ENCODE peak calls at places on chromosome 16, in seven cellular contexts. M, G, L, W, S, Z and B are unnamed samples.

GRCh38 chr16:9139965-9140364 is 48.5 kb downstream of the HAPSTR1 start:
- DNase-seq in Z (peak; percentile 25), M (peak; percentile 30), G (no peak), L (no peak), W (no peak), S (no peak), B (no peak)

GRCh38 chr16:81583893-81584705 is 139.5 kb downstream of the CMIP start:
- DNase-seq in M (peak; percentile 79), Z (no peak), G (peak; percentile 91), L (no peak), S (peak; percentile 64), W (no peak), B (peak; percentile 79)

GRCh38 chr16:82715833-82716232 is 89.1 kb downstream of the CDH13 start:
- DNase-seq in Z (no peak), S (no peak), W (no peak), L (no peak), G (no peak), M (peak; percentile 8), B (peak; percentile 64)

GRCh38 chr16:9966569-9967157 is 215.6 kb downstream of the GRIN2A start:
- DNase-seq in Z (peak; percentile 34), W (no peak), G (peak; percentile 18), L (no peak), S (no peak), M (peak; percentile 26), B (no peak)

GRCh38 chr16:11196286-11196828 is 59.6 kb downstream of the SOCS1 start:
- DNase-seq in S (no peak), W (no peak), M (no peak), L (no peak), Z (no peak), G (no peak), B (no peak)

GRCh38 chr16:11240636-11241473 is 15.1 kb downstream of the SOCS1 start:
- DNase-seq in L (no peak), G (no peak), W (no peak), M (no peak), S (no peak), Z (no peak), B (no peak)

GRCh38 chr16:81251871-81252270 is 13.4 kb downstream of the BCO1 start:
- DNase-seq in M (no peak), Z (peak; percentile 8), W (no peak), S (no peak), L (no peak), G (no peak), B (no peak)

GRCh38 chr16:56203052-56203451 is 11.8 kb downstream of the GNAO1 start:
- DNase-seq in Z (peak; percentile 19), W (peak; percentile 13), M (peak; percentile 12), L (no peak), G (peak; percentile 5), S (no peak), B (peak; percentile 79)

GRCh38 chr16:47986031-47986430 is 169.8 kb downstream of the ABCC12 start:
- DNase-seq in M (no peak), L (no peak), G (no peak), S (no peak), Z (no peak), W (no peak), B (no peak)

GRCh38 chr16:86554917-86555762 is at the start of gene MTHFSD:
- DNase-seq in S (peak; percentile 94), Z (peak; percentile 84), M (peak; percentile 85), L (peak; percentile 93), W (peak; percentile 78), G (peak; percentile 69), B (peak; percentile 100)

GRCh38 chr16:79053577-79053976 is 547.0 kb downstream of the MAF start:
- DNase-seq in M (no peak), G (no peak), S (no peak), Z (no peak), L (no peak), W (no peak), B (no peak)

GRCh38 chr16:58734459-58734787 is 307 bp upstream of the GOT2 start:
- DNase-seq in M (no peak), G (no peak), W (no peak), L (no peak), Z (no peak), S (no peak), B (no peak)
- H3K4me3 ChIP-seq in M (peak overlapping the region; percentile 94), G (peak overlapping the region; percentile 84), W (peak overlapping the region; percentile 96), L (peak overlapping the region; percentile 69), Z (peak overlapping the region; percentile 92), S (no peak overlapping the region), B (peak overlapping the region; percentile 99)

GRCh38 chr16:89167425-89167941 is 4.1 kb upstream of the CDH15 start:
- DNase-seq in W (peak; percentile 70), M (peak; percentile 41), Z (peak; percentile 27), G (peak; percentile 30), S (peak; percentile 86), L (peak; percentile 68), B (peak; percentile 55)

GRCh38 chr16:89170346-89171215 is 967 bp upstream of the CDH15 start:
- DNase-seq in S (peak; percentile 58), L (no peak), W (no peak), M (no peak), Z (no peak), G (peak; percentile 14), B (no peak)

GRCh38 chr16:89168381-89169189 is 3.0 kb upstream of the CDH15 start:
- DNase-seq in S (no peak), G (no peak), W (no peak), M (no peak), Z (no peak), L (no peak), B (no peak)

GRCh38 chr16:89171216-89172170 is at the start of gene CDH15:
- DNase-seq in Z (peak; percentile 82), G (peak; percentile 87), S (peak; percentile 97), M (peak; percentile 92), W (peak; percentile 92), L (peak; percentile 93), B (peak; percentile 84)

GRCh38 chr16:89169778-89170177 is 1.8 kb upstream of the CDH15 start:
- DNase-seq in L (no peak), W (no peak), G (no peak), M (no peak), Z (no peak), S (no peak), B (no peak)
- H3K27me3 ChIP-seq in L (no peaks in the 10 kb centered on the region), W (peaks cover 3% of the 10 kb centered on the region), G (peaks cover 5% of the 10 kb centered on the region), M (no peaks in the 10 kb centered on the region), Z (peaks cover 11% of the 10 kb centered on the region), S (peaks cover 16% of the 10 kb centered on the region), B (no peaks in the 10 kb centered on the region)

DNA sequence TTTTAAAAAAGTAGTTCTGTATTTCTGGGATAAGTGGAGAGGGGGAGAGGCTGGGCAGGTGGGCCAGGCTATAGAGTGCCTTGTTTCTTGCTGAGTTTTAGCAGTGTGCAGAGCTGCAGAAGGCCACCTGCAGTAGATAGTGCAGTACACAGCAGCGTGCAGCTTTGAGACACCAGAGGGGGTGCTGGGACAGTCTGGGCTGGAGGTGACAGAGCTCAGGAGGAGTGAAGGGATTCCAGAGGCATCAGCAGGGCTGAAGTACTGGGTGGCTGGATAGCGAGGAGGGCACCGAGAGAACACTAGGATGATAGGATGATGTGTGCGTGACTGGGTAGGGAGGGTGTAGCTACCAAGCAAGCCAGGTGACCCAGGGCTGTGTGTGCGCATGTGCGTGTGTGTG is 26.6 kb downstream of the LCMT1 start:
- DNase-seq in Z (no peak), S (no peak), L (no peak), M (no peak), G (no peak), W (no peak), B (no peak)
- H3K36me3 ChIP-seq in Z (peaks cover 23% of the 10 kb centered on the region), S (peaks cover 9% of the 10 kb centered on the region), L (peaks cover 63% of the 10 kb centered on the region), M (no peaks in the 10 kb centered on the region), G (peaks cover 12% of the 10 kb centered on the region), W (peaks cover 19% of the 10 kb centered on the region), B (peaks cover 29% of the 10 kb centered on the region)

GRCh38 chr16:58026139-58026704 is 668 bp downstream of the MMP15 start:
- DNase-seq in S (peak; percentile 71), W (no peak), Z (peak; percentile 9), L (no peak), M (peak; percentile 59), G (no peak), B (peak; percentile 81)
- H3K4me3 ChIP-seq in S (peak overlapping the region; percentile 43), W (peak overlapping the region; percentile 52), Z (peak overlapping the region; percentile 52), L (no peak overlapping the region), M (peak overlapping the region; percentile 60), G (peak overlapping the region; percentile 42), B (peak overlapping the region; percentile 57)

GRCh38 chr16:3032624-3033023 is 4.1 kb downstream of the BICDL2 start:
- DNase-seq in M (no peak), G (no peak), L (no peak), W (no peak), S (no peak), Z (no peak), B (no peak)
- H3K27me3 ChIP-seq in M (no peaks in the 10 kb centered on the region), G (peaks cover 10% of the 10 kb centered on the region), L (peaks cover 31% of the 10 kb centered on the region), W (peaks cover 80% of the 10 kb centered on the region), S (no peaks in the 10 kb centered on the region), Z (peaks cover 66% of the 10 kb centered on the region), B (peaks cover 51% of the 10 kb centered on the region)

GRCh38 chr16:84071151-84071550 is 28.6 kb upstream of the SLC38A8 start:
- DNase-seq in W (no peak), L (no peak), M (no peak), S (no peak), Z (no peak), G (no peak), B (no peak)

GRCh38 chr16:84075376-84075775 is 32.8 kb upstream of the SLC38A8 start:
- DNase-seq in M (no peak), G (no peak), Z (no peak), S (no peak), L (no peak), W (no peak), B (no peak)

GRCh38 chr16:84079664-84080063 is 37.1 kb upstream of the SLC38A8 start:
- DNase-seq in Z (no peak), G (no peak), S (no peak), M (no peak), W (no peak), L (no peak), B (no peak)

GRCh38 chr16:84072014-84072413 is 29.4 kb upstream of the SLC38A8 start:
- DNase-seq in L (no peak), M (peak; percentile 15), Z (peak; percentile 18), S (no peak), G (peak; percentile 86), W (no peak), B (peak; percentile 28)

GRCh38 chr16:84074721-84075120 is 32.1 kb upstream of the SLC38A8 start:
- DNase-seq in W (no peak), L (no peak), M (no peak), Z (no peak), G (no peak), S (no peak), B (no peak)
- H3K36me3 ChIP-seq in W (peaks cover 59% of the 10 kb centered on the region), L (peaks cover 89% of the 10 kb centered on the region), M (peaks cover 12% of the 10 kb centered on the region), Z (peaks cover 28% of the 10 kb centered on the region), G (peaks cover 16% of the 10 kb centered on the region), S (peaks cover 6% of the 10 kb centered on the region), B (peaks cover 4% of the 10 kb centered on the region)

GRCh38 chr16:2244301-2244700 is 7.1 kb downstream of the ECI1 start:
- DNase-seq in W (no peak), Z (no peak), G (no peak), S (peak; percentile 20), L (no peak), M (peak; percentile 50), B (no peak)
- H3K4me3 ChIP-seq in W (no peak overlapping the region), Z (no peak overlapping the region), G (no peak overlapping the region), S (no peak overlapping the region), L (no peak overlapping the region), M (no peak overlapping the region), B (no peak overlapping the region)